ENCODE peak calls at places on chromosomes 1 and 21, in eight cellular contexts. One of them, this sample, is unnamed.

GRCh38 chr21:46041183-46041582 is 56.7 kb upstream of the COL6A2 start:
- DNase-seq in heart left ventricle: no peak
- DNase-seq in A549: no peak
- DNase-seq in hepatocyte: no peak
- DNase-seq in glutamatergic neuron: no peak
- DNase-seq in astrocyte of the spinal cord: no peak
- DNase-seq in fibroblast of pulmonary artery: no peak
- DNase-seq in PC-9: no peak
- DNase-seq in this sample: no peak

GRCh38 chr1:1217621-1218523 is 3.9 kb upstream of the TNFRSF4 start:
- DNase-seq in heart left ventricle: no peak
- DNase-seq in A549: no peak
- DNase-seq in hepatocyte: no peak
- DNase-seq in glutamatergic neuron: no peak
- DNase-seq in astrocyte of the spinal cord: no peak
- DNase-seq in fibroblast of pulmonary artery: peak
- DNase-seq in PC-9: no peak
- DNase-seq in this sample: no peak

GRCh38 chr1:17886361-17886760 is 131.2 kb downstream of the ACTL8 start:
- DNase-seq in heart left ventricle: no peak
- DNase-seq in A549: no peak
- DNase-seq in hepatocyte: no peak
- DNase-seq in glutamatergic neuron: no peak
- DNase-seq in astrocyte of the spinal cord: no peak
- DNase-seq in fibroblast of pulmonary artery: no peak
- DNase-seq in PC-9: no peak
- DNase-seq in this sample: no peak

GRCh38 chr21:43273708-43274021 is 104.9 kb downstream of the CRYAA start:
- DNase-seq in heart left ventricle: peak
- DNase-seq in A549: no peak
- DNase-seq in hepatocyte: peak
- DNase-seq in glutamatergic neuron: no peak
- DNase-seq in astrocyte of the spinal cord: no peak
- DNase-seq in fibroblast of pulmonary artery: no peak
- DNase-seq in PC-9: no peak
- DNase-seq in this sample: no peak

GRCh38 chr1:108841703-108842102 is 15.2 kb downstream of the AKNAD1 start:
- DNase-seq in heart left ventricle: no peak
- DNase-seq in A549: no peak
- DNase-seq in hepatocyte: no peak
- DNase-seq in glutamatergic neuron: no peak
- DNase-seq in astrocyte of the spinal cord: no peak
- DNase-seq in fibroblast of pulmonary artery: no peak
- DNase-seq in PC-9: no peak
- DNase-seq in this sample: no peak

GRCh38 chr1:53082826-53083225 is 20.8 kb downstream of the PODN start:
- DNase-seq in heart left ventricle: no peak
- DNase-seq in A549: no peak
- DNase-seq in hepatocyte: no peak
- DNase-seq in glutamatergic neuron: no peak
- DNase-seq in astrocyte of the spinal cord: no peak
- DNase-seq in fibroblast of pulmonary artery: no peak
- DNase-seq in PC-9: no peak
- DNase-seq in this sample: no peak

GRCh38 chr1:217089239-217090014 is 366.2 kb upstream of the ESRRG start:
- DNase-seq in heart left ventricle: peak
- DNase-seq in A549: peak
- DNase-seq in hepatocyte: peak
- DNase-seq in glutamatergic neuron: peak
- DNase-seq in astrocyte of the spinal cord: peak
- DNase-seq in fibroblast of pulmonary artery: peak
- DNase-seq in PC-9: no peak
- DNase-seq in this sample: no peak

GRCh38 chr1:147388969-147389368 is 146.5 kb downstream of the CHD1L start:
- DNase-seq in heart left ventricle: no peak
- DNase-seq in A549: no peak
- DNase-seq in hepatocyte: no peak
- DNase-seq in glutamatergic neuron: peak
- DNase-seq in astrocyte of the spinal cord: no peak
- DNase-seq in fibroblast of pulmonary artery: no peak
- DNase-seq in PC-9: no peak
- DNase-seq in this sample: no peak

GRCh38 chr1:19651141-19651737 is 7.1 kb downstream of the NBL1 start:
- DNase-seq in heart left ventricle: peak
- DNase-seq in A549: peak
- DNase-seq in hepatocyte: peak
- DNase-seq in glutamatergic neuron: peak
- DNase-seq in astrocyte of the spinal cord: peak
- DNase-seq in fibroblast of pulmonary artery: peak
- DNase-seq in PC-9: no peak
- DNase-seq in this sample: no peak

GRCh38 chr1:87120779-87121178 is 206.3 kb downstream of the HS2ST1 start:
- DNase-seq in heart left ventricle: no peak
- DNase-seq in A549: no peak
- DNase-seq in hepatocyte: no peak
- DNase-seq in glutamatergic neuron: no peak
- DNase-seq in astrocyte of the spinal cord: no peak
- DNase-seq in fibroblast of pulmonary artery: no peak
- DNase-seq in PC-9: no peak
- DNase-seq in this sample: no peak
- TF ChIP-seq CTCF in heart left ventricle: no peak
- TF ChIP-seq CTCF in A549: no peak
- TF ChIP-seq CTCF in hepatocyte: peak
- TF ChIP-seq CTCF in glutamatergic neuron: peak
- TF ChIP-seq CTCF in astrocyte of the spinal cord: peak
- TF ChIP-seq CTCF in fibroblast of pulmonary artery: peak
- TF ChIP-seq CTCF in PC-9: peak
- TF ChIP-seq CTCF in this sample: no peak

GRCh38 chr1:154772611-154773515 is 97.2 kb downstream of the KCNN3 start:
- DNase-seq in heart left ventricle: no peak
- DNase-seq in A549: no peak
- DNase-seq in hepatocyte: no peak
- DNase-seq in glutamatergic neuron: no peak
- DNase-seq in astrocyte of the spinal cord: no peak
- DNase-seq in fibroblast of pulmonary artery: no peak
- DNase-seq in PC-9: no peak
- DNase-seq in this sample: no peak
- TF ChIP-seq CTCF in heart left ventricle: peak
- TF ChIP-seq CTCF in A549: no peak
- TF ChIP-seq CTCF in hepatocyte: no peak
- TF ChIP-seq CTCF in glutamatergic neuron: no peak
- TF ChIP-seq CTCF in astrocyte of the spinal cord: no peak
- TF ChIP-seq CTCF in fibroblast of pulmonary artery: no peak
- TF ChIP-seq CTCF in PC-9: no peak
- TF ChIP-seq CTCF in this sample: no peak

DNA sequence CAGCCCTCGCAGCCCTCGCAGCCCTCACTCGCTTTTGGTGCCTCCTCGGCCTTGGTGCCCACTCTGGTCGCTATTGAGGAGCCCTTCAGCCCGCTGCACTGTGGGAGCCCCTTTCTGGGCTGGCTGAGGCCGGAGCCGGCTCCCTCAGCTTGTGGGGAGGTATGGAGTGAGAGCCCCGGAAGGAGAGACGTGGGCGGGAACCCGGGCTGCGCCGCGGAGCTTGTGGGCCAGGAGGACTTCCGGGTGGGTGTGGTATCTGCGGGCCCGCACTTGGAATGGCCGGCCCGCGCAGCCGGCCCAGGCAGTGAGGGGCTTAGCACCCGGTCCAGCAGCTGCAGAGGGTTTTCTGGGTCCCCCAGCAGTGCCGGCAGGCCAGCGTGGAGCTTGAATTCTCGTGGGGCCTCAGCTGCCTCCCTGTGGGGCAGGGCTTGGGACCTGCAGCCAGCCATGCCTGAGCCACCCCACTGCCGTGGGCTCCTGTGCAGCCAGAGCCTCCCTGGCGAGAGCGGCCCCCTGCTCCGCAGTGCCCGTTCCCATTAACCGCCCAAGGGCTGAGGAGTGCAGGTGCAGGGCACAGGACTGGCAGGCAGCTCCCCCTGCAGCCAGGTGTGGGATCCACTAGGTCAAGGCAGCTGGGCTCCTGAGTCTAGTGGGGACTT is 9.9 kb upstream of the CFHR2 start:
- DNase-seq in heart left ventricle: no peak
- DNase-seq in A549: no peak
- DNase-seq in hepatocyte: no peak
- DNase-seq in glutamatergic neuron: no peak
- DNase-seq in astrocyte of the spinal cord: no peak
- DNase-seq in fibroblast of pulmonary artery: no peak
- DNase-seq in PC-9: no peak
- DNase-seq in this sample: no peak
- TF ChIP-seq CTCF in heart left ventricle: no peak
- TF ChIP-seq CTCF in A549: no peak
- TF ChIP-seq CTCF in hepatocyte: no peak
- TF ChIP-seq CTCF in glutamatergic neuron: no peak
- TF ChIP-seq CTCF in astrocyte of the spinal cord: no peak
- TF ChIP-seq CTCF in fibroblast of pulmonary artery: no peak
- TF ChIP-seq CTCF in PC-9: no peak
- TF ChIP-seq CTCF in this sample: no peak

DNA sequence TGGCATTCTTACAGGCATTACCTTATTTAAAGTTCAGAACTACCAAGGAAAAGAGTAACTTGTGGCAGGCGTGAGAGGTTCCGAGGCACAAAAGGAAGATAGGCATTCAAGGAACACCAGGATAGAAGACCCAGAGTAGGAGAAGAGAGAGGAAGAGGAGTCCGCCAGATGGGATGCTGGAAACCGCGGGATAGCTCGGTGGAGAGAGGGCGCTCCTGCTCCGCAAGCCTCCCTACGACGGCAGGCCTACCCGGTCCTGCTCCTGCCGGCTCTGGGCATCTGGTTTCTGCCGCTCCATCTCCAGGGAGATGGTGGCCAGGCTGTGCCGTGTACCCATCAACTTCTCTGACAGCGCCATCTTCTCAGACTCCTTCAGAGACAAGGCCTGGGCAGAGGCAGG is 5.4 kb upstream of the NBPF1 start:
- DNase-seq in heart left ventricle: peak
- DNase-seq in A549: no peak
- DNase-seq in hepatocyte: no peak
- DNase-seq in glutamatergic neuron: peak
- DNase-seq in astrocyte of the spinal cord: no peak
- DNase-seq in fibroblast of pulmonary artery: no peak
- DNase-seq in PC-9: no peak
- DNase-seq in this sample: peak
- TF ChIP-seq CTCF in heart left ventricle: no peak
- TF ChIP-seq CTCF in A549: no peak
- TF ChIP-seq CTCF in hepatocyte: no peak
- TF ChIP-seq CTCF in glutamatergic neuron: no peak
- TF ChIP-seq CTCF in astrocyte of the spinal cord: no peak
- TF ChIP-seq CTCF in fibroblast of pulmonary artery: no peak
- TF ChIP-seq CTCF in PC-9: no peak
- TF ChIP-seq CTCF in this sample: no peak

GRCh38 chr1:205782627-205783470 is 7.6 kb upstream of the RAB29 start:
- DNase-seq in heart left ventricle: no peak
- DNase-seq in A549: no peak
- DNase-seq in hepatocyte: no peak
- DNase-seq in glutamatergic neuron: no peak
- DNase-seq in astrocyte of the spinal cord: no peak
- DNase-seq in fibroblast of pulmonary artery: no peak
- DNase-seq in PC-9: no peak
- DNase-seq in this sample: no peak
- TF ChIP-seq CTCF in heart left ventricle: no peak
- TF ChIP-seq CTCF in A549: no peak
- TF ChIP-seq CTCF in hepatocyte: no peak
- TF ChIP-seq CTCF in glutamatergic neuron: no peak
- TF ChIP-seq CTCF in astrocyte of the spinal cord: no peak
- TF ChIP-seq CTCF in fibroblast of pulmonary artery: no peak
- TF ChIP-seq CTCF in PC-9: no peak
- TF ChIP-seq CTCF in this sample: no peak

GRCh38 chr1:90508376-90509167 is 208.5 kb downstream of the BARHL2 start:
- DNase-seq in heart left ventricle: no peak
- DNase-seq in A549: no peak
- DNase-seq in hepatocyte: no peak
- DNase-seq in glutamatergic neuron: no peak
- DNase-seq in astrocyte of the spinal cord: no peak
- DNase-seq in fibroblast of pulmonary artery: no peak
- DNase-seq in PC-9: no peak
- DNase-seq in this sample: no peak
- TF ChIP-seq CTCF in heart left ventricle: no peak
- TF ChIP-seq CTCF in A549: no peak
- TF ChIP-seq CTCF in hepatocyte: no peak
- TF ChIP-seq CTCF in glutamatergic neuron: no peak
- TF ChIP-seq CTCF in astrocyte of the spinal cord: no peak
- TF ChIP-seq CTCF in fibroblast of pulmonary artery: no peak
- TF ChIP-seq CTCF in PC-9: no peak
- TF ChIP-seq CTCF in this sample: no peak

DNA sequence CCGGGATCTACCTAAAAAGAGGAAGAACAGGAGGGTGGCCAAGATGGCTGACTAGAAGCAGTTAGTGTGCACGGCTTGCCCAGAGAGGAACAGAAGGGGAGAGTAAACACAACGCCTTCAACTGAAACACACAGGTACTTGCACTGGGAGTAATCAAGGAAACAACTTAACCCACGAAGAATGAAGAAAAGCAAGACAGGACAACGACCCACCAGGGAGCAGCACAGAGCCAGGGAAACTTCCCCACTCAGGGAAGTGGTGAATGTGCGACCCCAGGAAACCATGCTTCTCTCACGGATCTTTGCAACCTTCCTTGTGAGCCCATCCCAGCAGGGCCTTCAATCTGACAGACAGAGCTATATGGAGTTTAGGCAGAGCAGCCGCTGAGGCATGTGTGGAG is 46.1 kb downstream of the ACKR1 start:
- DNase-seq in heart left ventricle: no peak
- DNase-seq in A549: peak
- DNase-seq in hepatocyte: no peak
- DNase-seq in glutamatergic neuron: no peak
- DNase-seq in astrocyte of the spinal cord: no peak
- DNase-seq in fibroblast of pulmonary artery: no peak
- DNase-seq in PC-9: no peak
- DNase-seq in this sample: no peak
- TF ChIP-seq CTCF in heart left ventricle: no peak
- TF ChIP-seq CTCF in A549: no peak
- TF ChIP-seq CTCF in hepatocyte: no peak
- TF ChIP-seq CTCF in glutamatergic neuron: no peak
- TF ChIP-seq CTCF in astrocyte of the spinal cord: no peak
- TF ChIP-seq CTCF in fibroblast of pulmonary artery: no peak
- TF ChIP-seq CTCF in PC-9: no peak
- TF ChIP-seq CTCF in this sample: no peak

GRCh38 chr1:194117582-194117981 is 931.2 kb upstream of the B3GALT2 start:
- DNase-seq in heart left ventricle: no peak
- DNase-seq in A549: peak
- DNase-seq in hepatocyte: no peak
- DNase-seq in glutamatergic neuron: no peak
- DNase-seq in astrocyte of the spinal cord: no peak
- DNase-seq in fibroblast of pulmonary artery: no peak
- DNase-seq in PC-9: no peak
- DNase-seq in this sample: no peak
- TF ChIP-seq CTCF in heart left ventricle: no peak
- TF ChIP-seq CTCF in A549: no peak
- TF ChIP-seq CTCF in hepatocyte: peak
- TF ChIP-seq CTCF in glutamatergic neuron: peak
- TF ChIP-seq CTCF in astrocyte of the spinal cord: no peak
- TF ChIP-seq CTCF in fibroblast of pulmonary artery: no peak
- TF ChIP-seq CTCF in PC-9: no peak
- TF ChIP-seq CTCF in this sample: no peak